ENCODE peak calls at places on chromosomes 4 and X, in four cellular contexts. J is stomach; B is heart right ventricle; R is CD8-positive, alpha-beta T cell. W is an unnamed sample.

GRCh38 chr4:186700746-186701145 is 22.9 kb downstream of the FAT1 start:
- DNase-seq in R (no peak), B (peak; percentile 61), J (no peak), W (no peak)

GRCh38 chrX:53281321-53281822 is at the start of gene IQSEC2:
- DNase-seq in B (peak; percentile 86), R (no peak), J (peak; percentile 86), W (no peak)

GRCh38 chr4:23485793-23486192 is 404.1 kb downstream of the PPARGC1A start:
- DNase-seq in B (no peak), J (no peak), R (no peak), W (no peak)

GRCh38 chrX:68808686-68809357 is 20.0 kb upstream of the EFNB1 start:
- DNase-seq in R (no peak), J (no peak), B (peak; percentile 25), W (no peak)

GRCh38 chr4:148435654-148436406 is 6.4 kb downstream of the NR3C2 start:
- DNase-seq in R (no peak), B (peak; percentile 30), J (no peak), W (no peak)

GRCh38 chrX:69015156-69015555 is 150.1 kb downstream of the PJA1 start:
- DNase-seq in B (peak; percentile 14), R (peak; percentile 44), J (no peak), W (no peak)

GRCh38 chr4:177546745-177547144 is 104.5 kb upstream of the AGA start:
- DNase-seq in R (no peak), J (no peak), B (no peak), W (no peak)

GRCh38 chrX:129566081-129566480 is 26.0 kb downstream of the OCRL start:
- DNase-seq in B (no peak), R (no peak), J (no peak), W (no peak)

GRCh38 chr4:173243917-173244658 is 75.5 kb downstream of the GALNT7 start:
- DNase-seq in J (no peak), R (no peak), B (no peak), W (no peak)

GRCh38 chr4:115770046-115770543 is 656.7 kb upstream of the NDST4 start:
- DNase-seq in B (no peak), J (no peak), R (no peak), W (no peak)

GRCh38 chr4:39169426-39169825 is 12.9 kb upstream of the WDR19 start:
- DNase-seq in R (no peak), J (no peak), B (no peak), W (no peak)

GRCh38 chr4:39166177-39166576 is 16.2 kb upstream of the WDR19 start:
- DNase-seq in J (no peak), R (no peak), B (no peak), W (no peak)

DNA sequence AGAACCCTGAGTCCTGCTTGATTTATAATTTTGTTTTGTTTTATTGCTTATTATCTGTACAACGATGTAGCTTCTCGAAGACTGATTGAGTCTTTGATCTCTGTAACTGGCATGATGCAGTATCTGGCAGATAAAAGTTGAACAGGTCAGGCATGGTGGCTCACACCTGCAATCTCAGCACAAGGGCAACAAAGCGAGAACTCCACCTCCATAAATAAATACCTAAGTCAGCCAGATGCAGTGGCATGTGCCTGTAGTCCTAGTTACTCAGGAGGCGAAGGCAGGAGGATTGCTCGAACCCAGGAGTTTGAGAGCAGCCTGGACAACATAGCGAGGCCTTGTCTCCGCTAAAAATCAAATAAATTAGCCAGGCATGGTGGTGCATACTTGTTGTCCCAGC is 15.7 kb upstream of the WDR19 start:
- DNase-seq in B (no peak), J (no peak), R (no peak), W (no peak)
- H3K9me3 ChIP-seq in B (no peaks in the 10 kb centered on the region), J (no peaks in the 10 kb centered on the region), R (no peaks in the 10 kb centered on the region), W (peaks cover 6% of the 10 kb centered on the region)

DNA sequence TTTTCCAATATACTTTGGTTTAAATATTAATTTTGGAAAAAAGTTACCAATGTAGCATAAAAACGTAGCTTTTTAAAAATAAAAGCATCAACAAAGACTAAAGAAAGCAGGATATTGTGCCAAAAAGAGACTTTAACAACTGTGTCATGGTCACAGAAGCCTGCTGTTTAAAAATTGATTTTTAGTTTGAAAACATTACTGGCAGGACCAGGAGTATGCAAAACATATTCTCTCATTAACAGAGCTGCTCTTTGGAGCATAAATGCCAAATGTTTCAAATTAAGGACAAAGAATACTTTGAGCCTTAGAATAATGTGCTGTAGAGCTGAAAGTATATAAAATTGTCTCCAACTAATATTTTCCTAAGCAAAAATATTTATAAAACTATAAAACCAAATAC is 279.0 kb downstream of the ARAP2 start:
- DNase-seq in J (no peak), R (no peak), B (no peak), W (no peak)
- H3K9me3 ChIP-seq in J (no peaks in the 10 kb centered on the region), R (no peaks in the 10 kb centered on the region), B (no peaks in the 10 kb centered on the region), W (no peaks in the 10 kb centered on the region)

DNA sequence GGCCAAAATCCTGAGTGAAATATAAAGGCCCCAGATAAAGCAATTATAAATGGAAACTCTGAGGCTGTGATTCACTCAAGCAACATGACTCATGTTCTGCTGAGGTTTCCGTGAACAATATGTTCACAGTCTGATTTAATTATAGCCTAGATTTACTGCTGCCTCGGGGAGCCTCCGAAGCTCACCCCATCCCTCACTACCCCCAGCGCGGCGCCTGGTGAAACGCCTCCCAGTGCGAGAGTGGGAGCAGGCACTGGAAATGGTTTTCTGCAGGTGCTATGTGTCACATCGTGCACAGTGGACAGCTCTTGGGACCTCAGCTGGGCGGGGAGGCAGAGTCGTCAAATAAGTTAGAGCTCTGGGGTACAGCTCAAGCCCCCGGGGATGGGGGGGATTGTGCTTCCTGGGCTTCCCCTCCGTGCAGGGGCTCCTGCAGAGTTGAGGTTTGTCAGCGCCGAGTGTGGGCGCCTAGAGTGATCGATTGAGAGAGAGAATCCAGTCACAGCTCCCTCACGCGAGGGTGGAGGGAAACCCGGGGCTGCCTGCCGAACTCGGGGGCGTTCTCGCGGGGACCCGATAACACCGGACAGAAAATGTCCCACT is 110.6 kb downstream of the PHKA2 start:
- DNase-seq in R (no peak), J (no peak), B (peak; percentile 40), W (no peak)
- H3K9me3 ChIP-seq in R (no peaks in the 10 kb centered on the region), J (no peaks in the 10 kb centered on the region), B (no peaks in the 10 kb centered on the region), W (no peaks in the 10 kb centered on the region)

DNA sequence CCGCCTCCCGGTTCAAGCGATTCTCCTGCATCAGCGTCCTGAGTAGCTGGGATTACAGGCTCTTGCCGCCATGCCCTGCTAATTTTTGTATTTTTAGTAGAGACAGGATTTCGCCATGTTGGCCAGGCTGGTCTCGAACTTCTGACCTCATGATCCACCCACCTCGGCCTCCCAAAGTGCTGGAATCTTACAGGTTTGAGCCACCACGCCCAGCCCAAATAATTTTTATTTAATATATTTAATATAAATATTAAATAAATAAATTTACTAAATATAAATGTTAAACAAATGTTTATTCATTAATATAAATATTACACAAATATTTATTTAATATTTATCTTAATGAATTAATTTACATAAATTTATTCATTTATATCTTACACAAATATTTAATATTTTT is 120.2 kb downstream of the SHOX start:
- DNase-seq in B (no peak), R (no peak), J (no peak), W (no peak)
- H3K9me3 ChIP-seq in B (peaks cover 4% of the 10 kb centered on the region), R (no peaks in the 10 kb centered on the region), J (peaks cover 52% of the 10 kb centered on the region), W (no peaks in the 10 kb centered on the region)

GRCh38 chrX:2414384-2414783 is 86.4 kb downstream of the DHRSX start:
- DNase-seq in R (no peak), J (no peak), B (no peak), W (no peak)
- H3K9me3 ChIP-seq in R (no peaks in the 10 kb centered on the region), J (no peaks in the 10 kb centered on the region), B (no peaks in the 10 kb centered on the region), W (no peaks in the 10 kb centered on the region)

DNA sequence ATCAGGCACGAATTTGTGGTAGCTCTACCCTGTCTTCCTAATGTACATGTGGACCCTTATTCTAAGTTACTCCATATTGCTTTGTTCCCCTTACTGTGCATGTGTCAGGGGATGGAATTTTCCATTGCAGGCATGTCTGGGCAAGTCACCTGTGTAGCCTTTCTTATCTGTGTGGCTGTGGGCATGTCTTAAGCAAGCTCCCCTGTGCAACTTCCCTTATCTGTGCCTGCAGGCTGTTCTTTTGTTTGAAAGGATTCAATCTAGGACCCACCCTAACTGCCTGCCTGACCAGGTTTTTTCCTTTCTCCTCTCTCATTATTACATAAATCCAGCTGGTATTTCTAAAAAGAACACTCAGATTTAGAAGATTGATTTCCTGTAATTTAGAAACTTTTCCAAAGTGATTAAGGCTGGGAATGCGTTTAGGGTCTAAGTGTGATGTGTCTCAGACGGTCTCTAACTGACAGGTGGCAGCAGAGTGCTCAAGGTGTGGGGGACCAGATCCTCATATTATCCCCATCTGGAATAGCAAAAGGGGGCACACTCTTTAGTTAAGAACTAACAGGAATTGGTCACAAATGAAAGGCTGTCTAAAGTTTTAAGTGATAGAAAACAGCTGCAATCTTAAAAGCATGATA is 198.9 kb upstream of the PPP1R2C start:
- DNase-seq in J (peak; percentile 36), R (no peak), B (no peak), W (no peak)
- H3K9me3 ChIP-seq in J (no peaks in the 10 kb centered on the region), R (no peaks in the 10 kb centered on the region), B (no peaks in the 10 kb centered on the region), W (no peaks in the 10 kb centered on the region)

GRCh38 chr4:833156-833555 is 7.2 kb upstream of the CPLX1 start:
- DNase-seq in B (no peak), J (no peak), R (no peak), W (no peak)
- H3K9me3 ChIP-seq in B (peaks cover 9% of the 10 kb centered on the region), J (peaks cover 36% of the 10 kb centered on the region), R (peaks cover 8% of the 10 kb centered on the region), W (no peaks in the 10 kb centered on the region)

GRCh38 chrX:76802698-76803097 is 375.2 kb downstream of the MAGEE1 start:
- DNase-seq in B (no peak), R (no peak), J (no peak), W (no peak)
- H3K9me3 ChIP-seq in B (no peaks in the 10 kb centered on the region), R (no peaks in the 10 kb centered on the region), J (no peaks in the 10 kb centered on the region), W (no peaks in the 10 kb centered on the region)

GRCh38 chr4:71864380-71864779 is 80.5 kb upstream of the GC start:
- DNase-seq in R (no peak), B (no peak), J (no peak), W (no peak)
- H3K9me3 ChIP-seq in R (no peaks in the 10 kb centered on the region), B (no peaks in the 10 kb centered on the region), J (peaks cover 33% of the 10 kb centered on the region), W (no peaks in the 10 kb centered on the region)